ENCODE peak calls at places on chromosomes 5 and 9, in eight cellular contexts. V is endothelial cell of umbilical vein; T is GDM1; Y is stimulated activated naive B cell treated with anti-CD40 and anti-IgM and Interleukin-4, amounts not matched to agents 10 μg/mL and 1 μg/mL and 100 μg/mL, for 72 hours; K is Ammon's horn; M is colonic mucosa; P is fibroblast of mammary gland; F is activated naive CD4-positive, alpha-beta T cell. O is an unnamed sample.

GRCh38 chr5:143233020-143233419 is 170.5 kb downstream of the NR3C1 start:
- DNase-seq in M (no peak), T (no peak), V (no peak), K (no peak), Y (no peak), P (peak), F (no peak), O (no peak)

GRCh38 chr9:93496285-93496684 is 42.9 kb upstream of the FAM120AOS start:
- DNase-seq in Y (no peak), V (no peak), K (no peak), P (no peak), T (no peak), F (no peak), M (no peak), O (no peak)

GRCh38 chr9:87601175-87601574 is 103.5 kb downstream of the DAPK1 start:
- DNase-seq in K (no peak), F (no peak), M (peak), Y (no peak), T (no peak), P (no peak), V (no peak), O (no peak)

GRCh38 chr9:97853056-97853843 is at the start of gene FOXE1:
- DNase-seq in P (no peak), V (no peak), F (no peak), K (no peak), M (no peak), T (no peak), Y (no peak), O (no peak)

GRCh38 chr9:101778332-101778731 is 39.9 kb upstream of the GRIN3A start:
- DNase-seq in F (no peak), M (no peak), P (no peak), K (no peak), V (no peak), T (no peak), Y (no peak), O (no peak)

GRCh38 chr5:36870399-36871040 is 6.0 kb upstream of the NIPBL start:
- DNase-seq in Y (no peak), F (no peak), V (peak), P (peak), M (no peak), T (peak), K (peak), O (no peak)

GRCh38 chr5:16160706-16161105 is 18.9 kb downstream of the MARCHF11 start:
- DNase-seq in K (peak), M (peak), Y (no peak), T (peak), F (no peak), P (peak), V (peak), O (no peak)

GRCh38 chr5:82863260-82863659 is 213.9 kb downstream of the TMEM167A start:
- DNase-seq in P (no peak), K (peak), F (no peak), V (no peak), M (no peak), T (no peak), Y (no peak), O (no peak)

GRCh38 chr5:58999804-59000595 is 417.1 kb downstream of the RAB3C start:
- DNase-seq in P (no peak), M (no peak), T (no peak), K (peak), Y (no peak), V (no peak), F (no peak), O (no peak)